ENCODE peak calls at places on chromosomes 3 and 15, in ten cellular contexts. F is activated CD8-positive, alpha-beta T cell treated with anti-CD3 and anti-CD28 coated beads for 36 hours; T is upper lobe of right lung; H is GM06990; V is Caco-2; K is astrocyte of the spinal cord; J is cardiac muscle cell; S is psoas muscle; Y is GM12864; Q is coronary artery. D is an unnamed sample.
A peak's percentile ranks its signal among the peaks of the same experiment; 100 is the strongest.

GRCh38 chr3:31772155-31772761 is 208.8 kb downstream of the OSBPL10 start:
- DNase-seq in F (no peak), T (no peak), H (no peak), V (no peak), K (no peak), J (no peak), S (no peak), Y (no peak), Q (no peak), D (no peak)

GRCh38 chr15:91456921-91457320 is 356.9 kb downstream of the SV2B start:
- DNase-seq in F (no peak), T (no peak), H (no peak), V (no peak), K (peak; percentile 48), J (no peak), S (no peak), Y (no peak), Q (no peak), D (no peak)

GRCh38 chr3:185720326-185720725 is 104.5 kb downstream of the IGF2BP2 start:
- DNase-seq in F (no peak), T (no peak), H (no peak), V (no peak), K (no peak), J (no peak), S (no peak), Y (no peak), Q (no peak), D (no peak)

GRCh38 chr3:127442551-127442950 is 148.0 kb downstream of the TPRA1 start:
- DNase-seq in F (no peak), T (peak; percentile 46), H (no peak), V (peak; percentile 12), K (no peak), J (no peak), S (no peak), Y (no peak), Q (peak; percentile 53), D (no peak)

GRCh38 chr3:197428117-197428761 is 127.5 kb downstream of the BDH1 start:
- DNase-seq in F (peak; percentile 82), T (peak; percentile 63), H (peak; percentile 15), V (peak; percentile 57), K (peak; percentile 51), J (peak; percentile 52), S (no peak), Y (peak; percentile 2), Q (no peak), D (peak; percentile 88)

GRCh38 chr3:46946856-46947544 is 29.5 kb downstream of the CCDC12 start:
- DNase-seq in F (peak; percentile 85), T (no peak), H (no peak), V (no peak), K (no peak), J (no peak), S (peak; percentile 51), Y (no peak), Q (no peak), D (no peak)

GRCh38 chr3:100963041-100963440 is 30.2 kb downstream of the ABI3BP start:
- DNase-seq in F (no peak), T (no peak), H (no peak), V (no peak), K (no peak), J (no peak), S (no peak), Y (no peak), Q (no peak), D (no peak)

GRCh38 chr3:187975571-187976360 is 178.2 kb upstream of the LPP start:
- DNase-seq in F (peak; percentile 39), T (no peak), H (no peak), V (peak; percentile 68), K (peak; percentile 86), J (no peak), S (peak; percentile 78), Y (no peak), Q (no peak), D (no peak)

GRCh38 chr3:132273043-132273442 is 44.2 kb upstream of the ACP3 start:
- DNase-seq in F (no peak), T (no peak), H (no peak), V (no peak), K (no peak), J (no peak), S (no peak), Y (no peak), Q (no peak), D (no peak)

DNA sequence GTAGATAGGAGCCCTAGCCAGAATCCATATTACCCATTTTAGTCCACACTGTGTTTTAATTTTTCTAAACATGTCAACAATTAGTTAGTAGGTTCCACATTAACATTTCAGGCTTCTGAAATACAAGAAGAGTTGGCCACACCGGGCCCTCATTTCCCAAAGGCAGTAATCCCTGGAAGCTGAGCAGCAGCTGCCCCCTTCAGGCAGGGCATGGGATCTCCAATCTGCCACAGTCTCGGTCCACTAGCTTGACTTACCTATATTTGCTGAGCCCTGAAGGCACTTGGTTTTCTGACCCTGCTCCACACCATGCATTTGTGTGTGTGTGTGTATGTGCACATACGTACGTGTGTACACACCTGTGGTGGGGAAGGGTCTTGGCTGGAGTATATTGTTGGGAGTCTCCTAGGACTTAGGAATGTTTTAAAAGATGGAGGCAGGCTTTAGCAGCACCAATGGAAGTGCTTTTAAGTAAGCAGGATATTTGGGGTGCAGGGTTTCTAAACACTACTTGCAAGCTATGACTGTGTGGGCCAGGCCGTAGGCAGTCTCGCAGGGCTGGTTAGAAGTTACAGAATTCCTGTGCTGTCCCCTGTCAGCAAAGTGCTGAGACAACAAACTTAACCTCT is 71.2 kb upstream of the SOX14 start:
- DNase-seq in F (peak; percentile 7), T (peak; percentile 71), H (peak; percentile 3), V (peak; percentile 55), K (no peak), J (no peak), S (no peak), Y (peak; percentile 3), Q (no peak), D (peak; percentile 54)
- TF ChIP-seq CTCF in F (peak; percentile 15), T (peak; percentile 48), H (peak; percentile 81), V (peak; percentile 77), K (no peak), J (no peak), S (no peak), Y (peak; percentile 67), Q (no peak), D (peak; percentile 74)

GRCh38 chr3:62496509-62496908 is 123.2 kb upstream of the FEZF2 start:
- DNase-seq in F (no peak), T (no peak), H (no peak), V (no peak), K (no peak), J (no peak), S (no peak), Y (no peak), Q (no peak), D (no peak)

GRCh38 chr3:62497156-62497555 is 123.8 kb upstream of the FEZF2 start:
- DNase-seq in F (no peak), T (no peak), H (no peak), V (no peak), K (no peak), J (no peak), S (no peak), Y (no peak), Q (no peak), D (no peak)

DNA sequence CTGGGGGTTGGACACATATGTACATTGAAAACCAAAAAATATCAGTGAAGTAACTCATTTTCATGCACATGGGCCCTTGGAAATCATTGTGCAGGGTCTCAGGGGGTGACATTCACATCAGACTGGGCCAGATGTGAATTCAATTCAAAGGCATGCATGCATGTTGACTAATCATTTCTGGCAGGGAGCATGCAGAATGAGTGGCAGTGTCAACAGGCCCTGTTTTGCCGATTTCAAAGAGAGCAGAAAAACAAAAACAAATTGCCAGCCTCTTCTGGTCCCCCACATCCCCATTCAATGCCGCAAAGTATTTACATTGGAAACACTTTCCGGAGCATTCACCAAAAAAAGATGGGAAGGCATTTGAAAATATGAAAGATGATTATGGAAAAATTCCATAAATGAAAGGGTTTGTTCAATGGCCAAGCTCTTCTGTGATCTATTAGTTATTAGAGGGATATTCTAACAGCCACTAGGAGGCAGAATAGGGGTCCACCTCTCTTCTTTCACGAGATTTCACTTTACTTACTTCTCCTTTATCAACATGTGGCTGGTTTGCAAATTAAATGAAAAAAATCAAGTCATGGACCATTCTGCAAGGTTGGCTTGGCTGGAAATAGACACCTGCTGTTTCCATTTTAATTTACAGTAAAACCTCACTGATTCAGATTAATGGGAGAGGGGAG is 119.9 kb upstream of the FEZF2 start:
- DNase-seq in F (no peak), T (no peak), H (no peak), V (no peak), K (no peak), J (no peak), S (no peak), Y (no peak), Q (no peak), D (peak; percentile 0)
- TF ChIP-seq CTCF in F (no peak), T (no peak), H (peak; percentile 63), V (no peak), K (peak; percentile 28), J (peak; percentile 25), S (no peak), Y (peak; percentile 47), Q (no peak), D (peak; percentile 40)

DNA sequence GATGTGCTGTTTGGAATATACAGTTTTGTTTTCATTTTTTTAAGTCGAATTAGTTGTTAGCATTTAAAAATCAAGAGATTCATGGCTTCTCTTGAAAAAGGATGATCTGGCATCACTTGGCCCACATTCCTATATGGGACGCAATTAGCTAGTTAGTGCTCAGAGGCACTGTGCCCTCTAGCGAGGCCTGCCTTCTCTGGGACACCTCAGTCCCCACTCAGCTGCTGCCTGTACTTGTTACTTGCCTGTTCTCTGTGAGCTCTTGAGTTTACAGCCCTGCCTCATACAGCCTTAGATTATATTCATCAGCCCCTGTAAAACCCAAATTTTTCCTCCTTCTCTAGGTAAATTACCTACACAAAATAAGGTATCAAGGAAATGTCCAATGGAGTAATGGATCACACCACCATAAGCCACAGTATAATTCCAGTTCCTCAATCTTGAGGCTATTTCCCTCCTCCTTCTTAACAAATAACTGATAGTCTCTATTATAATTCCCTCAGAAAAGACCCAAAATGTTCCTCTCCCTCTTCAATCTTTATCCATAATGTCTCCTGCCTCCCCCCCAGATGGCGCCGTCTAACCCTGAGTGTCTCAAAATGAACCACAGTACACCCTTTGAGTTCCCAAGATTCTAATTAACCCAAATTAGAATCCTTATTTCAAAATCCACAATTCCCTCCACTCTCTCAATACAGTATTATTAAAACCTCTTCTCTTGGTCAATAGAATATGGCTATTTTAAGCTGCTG is 2.7 kb downstream of the ZMAT3 start:
- DNase-seq in F (peak; percentile 58), T (no peak), H (no peak), V (no peak), K (peak; percentile 23), J (peak; percentile 47), S (no peak), Y (no peak), Q (no peak), D (peak; percentile 60)
- TF ChIP-seq CTCF in F (peak; percentile 51), T (peak; percentile 14), H (peak; percentile 53), V (peak; percentile 30), K (peak; percentile 49), J (peak; percentile 60), S (no peak), Y (peak; percentile 44), Q (no peak), D (peak; percentile 67)

GRCh38 chr3:59327324-59327939 is 277.6 kb upstream of the CFAP20DC start:
- DNase-seq in F (no peak), T (no peak), H (no peak), V (no peak), K (peak; percentile 78), J (peak; percentile 34), S (no peak), Y (no peak), Q (no peak), D (peak; percentile 21)

GRCh38 chr3:59321881-59322540 is 272.2 kb upstream of the CFAP20DC start:
- DNase-seq in F (no peak), T (no peak), H (no peak), V (no peak), K (no peak), J (no peak), S (no peak), Y (no peak), Q (no peak), D (no peak)

GRCh38 chr3:59326246-59327024 is 276.6 kb upstream of the CFAP20DC start:
- DNase-seq in F (no peak), T (no peak), H (no peak), V (no peak), K (no peak), J (no peak), S (no peak), Y (no peak), Q (no peak), D (no peak)
- TF ChIP-seq CTCF in F (peak; percentile 31), T (peak; percentile 12), H (peak; percentile 61), V (peak; percentile 49), K (peak; percentile 28), J (no peak), S (no peak), Y (peak; percentile 50), Q (no peak), D (peak; percentile 16)